ENCODE peak calls at places on chromosomes 7 and 10, in five cellular contexts. W, X, N, U and K are unnamed samples.

GRCh38 chr10:84088626-84089025 is 50.7 kb upstream of the GHITM start:
- DNase-seq in W (no peak), X (no peak), N (no peak), U (no peak), K (no peak)

GRCh38 chr7:100887186-100887954 is 2.1 kb downstream of the UFSP1 start:
- DNase-seq in W (no peak), X (no peak), N (peak), U (peak), K (no peak)

GRCh38 chr7:102883098-102883860 is 29.5 kb upstream of the LRRC17 start:
- DNase-seq in W (no peak), X (no peak), N (no peak), U (no peak), K (no peak)

GRCh38 chr10:3658766-3659165 is 126.2 kb downstream of the KLF6 start:
- DNase-seq in W (peak), X (no peak), N (no peak), U (no peak), K (no peak)

GRCh38 chr7:20268832-20269231 is 51.6 kb upstream of the MACC1 start:
- DNase-seq in W (no peak), X (no peak), N (no peak), U (no peak), K (no peak)

GRCh38 chr7:40232242-40232929 is 97.6 kb downstream of the SUGCT start:
- DNase-seq in W (peak), X (peak), N (no peak), U (no peak), K (peak)

GRCh38 chr10:91573320-91573719 is 59.6 kb downstream of the PPP1R3C start:
- DNase-seq in W (no peak), X (no peak), N (no peak), U (no peak), K (no peak)

GRCh38 chr7:70693300-70693689 is 438.6 kb upstream of the GALNT17 start:
- DNase-seq in W (no peak), X (peak), N (no peak), U (no peak), K (no peak)

GRCh38 chr7:38307640-38308039 is 34.2 kb upstream of the TARP start:
- DNase-seq in W (no peak), X (no peak), N (no peak), U (no peak), K (no peak)

GRCh38 chr7:39248693-39249090 is 271.0 kb downstream of the POU6F2 start:
- DNase-seq in W (no peak), X (no peak), N (no peak), U (no peak), K (no peak)

GRCh38 chr10:103124420-103125096 is 68.5 kb downstream of the NT5C2 start:
- DNase-seq in W (no peak), X (no peak), N (no peak), U (no peak), K (no peak)

GRCh38 chr10:99906470-99906869 is 103.3 kb downstream of the DNMBP start:
- DNase-seq in W (no peak), X (peak), N (no peak), U (peak), K (no peak)

GRCh38 chr7:117323585-117323876 is 673 bp upstream of the WNT2 start:
- DNase-seq in W (no peak), X (no peak), N (no peak), U (no peak), K (peak)

GRCh38 chr7:43199333-43199732 is 86.9 kb downstream of the HECW1 start:
- DNase-seq in W (no peak), X (no peak), N (no peak), U (no peak), K (no peak)
- TF ChIP-seq JUNB in W (no peak), X (no peak), N (no peak), U (no peak), K (no peak)

DNA sequence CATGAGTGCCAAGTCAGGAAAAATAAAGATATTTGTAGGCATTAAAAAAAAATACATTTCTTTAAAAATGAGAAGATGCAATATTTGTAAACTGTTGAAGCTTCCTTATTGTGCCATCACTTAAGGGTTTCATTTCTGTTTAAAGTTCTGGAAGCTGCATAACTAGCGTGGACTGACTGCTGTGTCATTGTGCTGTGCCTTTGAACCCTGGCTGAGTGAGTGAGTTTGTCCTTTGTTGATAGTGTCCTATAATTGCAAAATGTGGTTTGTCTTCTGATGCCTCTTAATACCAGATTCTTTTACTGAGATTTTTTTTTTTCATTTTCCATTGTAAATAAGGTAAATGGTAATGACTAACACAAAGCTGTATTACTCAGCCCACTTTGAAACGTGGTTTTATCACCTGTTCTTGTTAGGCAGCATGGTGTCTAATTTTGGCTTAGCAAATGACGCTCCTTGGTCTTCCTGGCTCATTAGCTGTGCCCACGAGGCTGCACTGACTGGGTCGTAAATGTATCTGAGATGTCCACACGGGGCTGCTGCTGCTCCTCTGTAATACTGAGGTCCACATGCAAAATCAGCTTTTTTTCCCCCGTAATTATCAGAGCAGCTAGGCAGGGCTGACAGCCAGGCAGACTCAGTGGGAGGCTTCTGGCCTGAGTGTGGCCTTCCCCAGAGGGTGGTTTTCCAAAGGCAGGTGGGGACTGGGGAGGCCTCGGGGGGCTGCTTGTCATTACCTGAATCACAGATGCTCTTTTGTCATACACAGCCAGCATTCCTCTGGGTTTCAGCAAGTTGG is 14.8 kb downstream of the ZSCAN25 start:
- DNase-seq in W (peak), X (peak), N (no peak), U (peak), K (peak)
- TF ChIP-seq JUNB in W (no peak), X (no peak), N (no peak), U (no peak), K (no peak)

GRCh38 chr7:149459540-149460433 is 1.1 kb downstream of the ZNF777 start:
- DNase-seq in W (no peak), X (no peak), N (no peak), U (peak), K (peak)
- TF ChIP-seq JUNB in W (no peak), X (no peak), N (no peak), U (no peak), K (no peak)

DNA sequence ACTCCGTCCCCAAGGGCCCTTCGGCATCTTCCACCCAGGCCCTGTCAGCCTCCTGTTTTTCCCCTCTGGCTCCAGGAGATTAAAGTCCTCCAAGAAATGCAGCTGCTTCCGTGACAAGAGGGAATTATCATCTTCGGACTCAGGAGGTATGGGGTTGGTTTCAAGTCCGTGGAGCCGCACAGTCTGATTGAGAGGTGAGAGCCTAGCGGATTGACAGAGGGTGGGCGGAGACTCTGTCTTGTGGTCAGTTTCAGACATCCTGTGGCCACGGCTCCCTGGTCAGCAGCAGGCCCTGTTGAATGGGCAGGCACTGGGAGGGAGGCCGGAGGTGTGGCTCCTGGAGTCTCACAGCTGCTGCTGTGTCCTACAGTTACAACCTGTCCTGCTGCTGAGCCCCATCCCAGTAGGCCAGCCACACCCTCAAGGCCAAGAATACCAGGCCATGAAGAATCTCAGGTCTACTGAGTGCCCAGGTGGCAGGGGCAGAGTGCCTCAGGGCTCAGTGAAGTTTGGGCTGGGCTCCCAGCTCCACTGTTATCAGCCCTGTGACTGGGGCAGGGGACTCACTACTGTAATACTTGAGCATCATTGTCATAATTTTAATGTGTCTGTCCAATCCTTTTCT is 49.3 kb upstream of the ZNF716 start:
- DNase-seq in W (no peak), X (no peak), N (no peak), U (no peak), K (no peak)
- TF ChIP-seq JUNB in W (no peak), X (no peak), N (no peak), U (no peak), K (no peak)

DNA sequence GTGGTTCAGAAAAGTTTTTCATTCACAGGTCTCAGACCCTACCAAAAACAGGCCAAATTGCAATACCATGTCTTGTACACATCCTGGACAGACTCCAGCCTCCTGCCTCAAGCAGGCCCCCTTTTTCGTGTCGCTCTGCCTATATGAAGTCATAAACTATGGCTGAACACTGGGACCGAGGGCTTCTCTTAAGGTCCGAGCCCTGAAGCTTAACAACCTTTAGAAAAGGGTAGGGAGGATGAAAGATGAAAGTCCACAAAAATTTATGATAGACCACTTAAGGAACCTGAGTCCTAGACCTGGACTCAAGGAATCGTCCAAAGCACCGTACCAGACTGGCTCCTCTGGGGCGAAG is 1.3 kb downstream of the FBXW4 start:
- DNase-seq in W (peak), X (peak), N (no peak), U (no peak), K (no peak)
- TF ChIP-seq JUNB in W (no peak), X (no peak), N (no peak), U (no peak), K (no peak)

DNA sequence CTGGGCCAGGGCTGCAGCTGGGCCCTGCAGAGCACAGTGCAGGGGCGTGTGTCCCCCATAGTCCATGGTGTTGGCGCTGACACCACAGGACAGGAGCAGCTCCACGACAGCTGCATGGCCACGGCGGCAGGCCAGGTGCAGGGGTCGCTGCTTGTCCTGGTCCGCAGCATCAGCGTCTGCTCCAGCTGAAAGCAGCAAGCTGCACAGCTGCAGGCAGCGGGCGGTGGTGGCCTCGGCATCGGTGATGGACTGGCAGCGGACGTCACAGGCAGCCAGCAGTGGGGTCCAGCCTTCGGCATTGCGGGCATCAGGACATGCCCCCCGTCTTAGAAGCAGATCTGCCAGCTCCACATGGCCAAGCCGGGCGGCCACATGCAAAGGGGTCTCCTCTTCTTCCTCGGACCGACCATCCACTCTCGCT is 6.0 kb downstream of the ASB10 start:
- DNase-seq in W (no peak), X (no peak), N (no peak), U (no peak), K (no peak)
- TF ChIP-seq JUNB in W (no peak), X (no peak), N (no peak), U (no peak), K (no peak)

DNA sequence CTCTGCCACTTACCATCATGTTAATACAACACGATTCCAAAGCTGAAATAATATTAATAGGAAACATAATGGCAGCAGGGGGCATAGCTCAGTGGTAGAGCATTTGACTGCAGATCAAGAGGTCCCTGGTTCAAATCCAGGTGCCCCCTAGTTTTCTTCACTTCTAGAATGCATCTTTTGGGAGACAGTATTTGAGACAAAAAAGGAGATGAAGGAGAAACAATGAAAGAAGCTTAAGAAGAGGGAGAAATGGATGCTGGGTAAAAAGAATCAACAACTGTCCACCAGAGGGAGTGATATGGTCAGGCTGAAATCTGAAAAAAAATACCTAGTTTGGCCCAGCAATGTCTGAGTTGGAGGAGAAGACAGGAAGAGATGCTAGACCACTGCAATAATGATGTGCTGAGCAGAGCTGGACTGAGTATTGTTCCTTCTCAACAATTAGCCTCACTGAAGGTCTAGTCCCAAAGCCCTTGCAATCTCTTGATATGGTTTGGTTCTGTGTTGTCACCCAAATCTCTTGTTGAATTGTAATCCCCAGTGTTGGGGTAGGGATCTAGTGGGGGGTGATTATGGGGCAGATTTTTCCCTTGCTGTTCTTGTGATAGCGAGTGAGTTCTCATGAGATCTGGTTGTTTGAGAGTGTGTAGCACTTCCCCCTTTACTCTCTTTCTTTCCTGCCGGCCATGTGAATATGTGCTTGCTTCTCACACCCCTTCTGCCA is 48.3 kb downstream of the ZNF783 start:
- DNase-seq in W (peak), X (peak), N (peak), U (peak), K (peak)
- TF ChIP-seq JUNB in W (no peak), X (no peak), N (no peak), U (no peak), K (no peak)

GRCh38 chr7:4282434-4283223 is 399.5 kb upstream of the FOXK1 start:
- DNase-seq in W (no peak), X (peak), N (no peak), U (no peak), K (no peak)
- TF ChIP-seq JUNB in W (no peak), X (peak), N (no peak), U (no peak), K (no peak)